ENCODE peak calls at places on chromosomes 2 and 18, in four cellular contexts. One of them, this sample, is unnamed.

GRCh38 chr18:47175895-47176575 is at the start of gene IER3IP1:
- DNase-seq in GM12878: peak
- DNase-seq in HEK293T: peak
- DNase-seq in HepG2: peak
- DNase-seq in this sample: peak

GRCh38 chr2:29062371-29062770 is 12.0 kb downstream of the PCARE start:
- DNase-seq in GM12878: no peak
- DNase-seq in HEK293T: no peak
- DNase-seq in HepG2: no peak
- DNase-seq in this sample: no peak

GRCh38 chr2:110958720-110959119 is 162.0 kb upstream of the BCL2L11 start:
- DNase-seq in GM12878: no peak
- DNase-seq in HEK293T: no peak
- DNase-seq in HepG2: no peak
- DNase-seq in this sample: no peak

GRCh38 chr2:207115715-207116364 is 49.9 kb downstream of the KLF7 start:
- DNase-seq in GM12878: no peak
- DNase-seq in HEK293T: no peak
- DNase-seq in HepG2: no peak
- DNase-seq in this sample: no peak

GRCh38 chr2:38722271-38723115 is 28.7 kb downstream of the SRSF7 start:
- DNase-seq in GM12878: no peak
- DNase-seq in HEK293T: no peak
- DNase-seq in HepG2: no peak
- DNase-seq in this sample: no peak

GRCh38 chr2:178517496-178517895 is 37.2 kb downstream of the PLEKHA3 start:
- DNase-seq in GM12878: no peak
- DNase-seq in HEK293T: no peak
- DNase-seq in HepG2: no peak
- DNase-seq in this sample: no peak

GRCh38 chr18:3081558-3081957 is 68.6 kb upstream of the LPIN2 start:
- DNase-seq in GM12878: no peak
- DNase-seq in HEK293T: no peak
- DNase-seq in HepG2: no peak
- DNase-seq in this sample: no peak

GRCh38 chr2:221104391-221104811 is 467.7 kb downstream of the EPHA4 start:
- DNase-seq in GM12878: no peak
- DNase-seq in HEK293T: no peak
- DNase-seq in HepG2: no peak
- DNase-seq in this sample: no peak

GRCh38 chr18:63100626-63100900 is 219.0 kb downstream of the BCL2 start:
- DNase-seq in GM12878: no peak
- DNase-seq in HEK293T: no peak
- DNase-seq in HepG2: no peak
- DNase-seq in this sample: no peak

GRCh38 chr2:112257575-112257974 is 2.7 kb upstream of the ZC3H8 start:
- DNase-seq in GM12878: no peak
- DNase-seq in HEK293T: no peak
- DNase-seq in HepG2: no peak
- DNase-seq in this sample: no peak

GRCh38 chr2:128202791-128203190 is 111.8 kb downstream of the UGGT1 start:
- DNase-seq in GM12878: no peak
- DNase-seq in HEK293T: no peak
- DNase-seq in HepG2: no peak
- DNase-seq in this sample: no peak

DNA sequence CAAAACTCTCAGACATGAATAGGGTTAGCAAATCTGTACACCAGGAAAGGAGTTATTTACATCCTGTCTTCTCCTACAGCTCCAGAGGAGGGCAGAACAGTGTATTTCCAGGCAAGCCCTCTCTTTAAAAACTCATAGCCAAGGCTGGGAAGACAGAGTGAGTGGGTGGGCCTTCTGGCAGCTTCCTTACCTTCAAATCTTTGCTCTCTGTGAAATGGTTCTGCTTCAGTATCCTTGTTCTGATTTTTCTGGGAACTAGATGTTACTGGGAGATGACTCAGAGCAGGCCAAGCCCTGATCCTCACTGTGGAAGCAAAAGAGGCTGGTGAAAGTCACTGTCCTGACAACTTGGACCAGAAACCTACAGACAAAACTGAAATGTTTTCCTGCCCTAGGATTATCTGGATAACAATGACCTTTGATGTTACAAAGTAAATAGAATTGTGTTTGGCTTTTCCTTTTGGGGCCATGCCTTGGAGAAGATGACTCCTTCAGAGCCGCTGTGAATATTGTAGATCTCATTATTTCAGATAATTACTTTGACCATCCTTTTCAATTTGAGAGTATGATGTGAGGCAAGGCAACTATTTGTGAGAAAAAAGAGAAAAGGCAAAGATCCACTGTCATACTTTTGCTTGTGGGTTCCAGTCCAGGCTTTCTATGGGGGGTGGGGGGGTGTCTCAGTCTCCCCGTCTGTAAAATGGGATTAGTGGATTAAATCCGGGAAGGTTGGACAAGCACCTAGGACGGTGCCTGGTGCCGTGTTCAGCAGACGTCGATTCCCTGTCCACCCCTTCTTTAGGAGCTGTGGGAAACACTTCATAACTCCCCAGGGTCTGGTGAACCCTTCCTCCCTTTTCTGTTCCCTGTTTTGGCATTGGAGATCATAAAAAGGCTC is 644 bp upstream of the QPCT start:
- DNase-seq in GM12878: no peak
- DNase-seq in HEK293T: peak
- DNase-seq in HepG2: peak
- DNase-seq in this sample: no peak
- TF ChIP-seq FOXK2 in GM12878: no peak
- TF ChIP-seq FOXK2 in HEK293T: no peak
- TF ChIP-seq FOXK2 in HepG2: no peak
- TF ChIP-seq FOXK2 in this sample: no peak

DNA sequence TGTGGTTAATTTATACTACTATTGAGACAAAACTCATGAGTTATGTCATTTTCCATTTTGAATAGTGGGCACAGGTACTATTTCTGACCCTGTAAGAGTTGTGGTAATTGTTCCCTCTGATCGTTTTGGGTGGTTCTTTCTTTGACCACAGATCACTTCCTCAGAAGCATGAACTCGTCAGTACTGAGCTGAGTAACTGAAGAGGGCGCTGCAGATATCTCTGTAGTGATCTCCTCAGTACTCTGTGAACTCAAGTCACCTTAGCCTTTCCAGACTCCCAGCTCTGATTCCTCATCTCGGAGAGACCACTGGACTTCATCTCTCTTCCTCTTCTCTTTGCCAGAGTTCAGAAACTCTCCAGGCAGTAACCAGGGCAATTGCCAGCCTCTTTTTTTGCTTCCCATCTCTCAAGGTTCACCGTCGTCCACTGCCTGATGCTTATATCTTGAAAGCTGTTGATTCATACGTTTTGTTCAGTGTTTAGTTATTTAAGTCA is 9.4 kb upstream of the IL1RL1 start:
- DNase-seq in GM12878: peak
- DNase-seq in HEK293T: peak
- DNase-seq in HepG2: no peak
- DNase-seq in this sample: no peak
- TF ChIP-seq FOXK2 in GM12878: no peak
- TF ChIP-seq FOXK2 in HEK293T: no peak
- TF ChIP-seq FOXK2 in HepG2: no peak
- TF ChIP-seq FOXK2 in this sample: no peak

GRCh38 chr2:130842770-130843169 is 6.1 kb downstream of the ARHGEF4 start:
- DNase-seq in GM12878: no peak
- DNase-seq in HEK293T: no peak
- DNase-seq in HepG2: no peak
- DNase-seq in this sample: no peak

GRCh38 chr2:130841741-130842365 is 5.1 kb downstream of the ARHGEF4 start:
- DNase-seq in GM12878: no peak
- DNase-seq in HEK293T: no peak
- DNase-seq in HepG2: no peak
- DNase-seq in this sample: no peak

GRCh38 chr2:130837811-130838565 is 1.3 kb downstream of the ARHGEF4 start:
- DNase-seq in GM12878: no peak
- DNase-seq in HEK293T: no peak
- DNase-seq in HepG2: no peak
- DNase-seq in this sample: no peak

GRCh38 chr2:130839011-130839780 is 2.5 kb downstream of the ARHGEF4 start:
- DNase-seq in GM12878: no peak
- DNase-seq in HEK293T: no peak
- DNase-seq in HepG2: no peak
- DNase-seq in this sample: no peak

GRCh38 chr2:130840506-130840905 is 3.8 kb downstream of the ARHGEF4 start:
- DNase-seq in GM12878: no peak
- DNase-seq in HEK293T: no peak
- DNase-seq in HepG2: no peak
- DNase-seq in this sample: no peak
- TF ChIP-seq FOXK2 in GM12878: no peak
- TF ChIP-seq FOXK2 in HEK293T: no peak
- TF ChIP-seq FOXK2 in HepG2: no peak
- TF ChIP-seq FOXK2 in this sample: no peak

DNA sequence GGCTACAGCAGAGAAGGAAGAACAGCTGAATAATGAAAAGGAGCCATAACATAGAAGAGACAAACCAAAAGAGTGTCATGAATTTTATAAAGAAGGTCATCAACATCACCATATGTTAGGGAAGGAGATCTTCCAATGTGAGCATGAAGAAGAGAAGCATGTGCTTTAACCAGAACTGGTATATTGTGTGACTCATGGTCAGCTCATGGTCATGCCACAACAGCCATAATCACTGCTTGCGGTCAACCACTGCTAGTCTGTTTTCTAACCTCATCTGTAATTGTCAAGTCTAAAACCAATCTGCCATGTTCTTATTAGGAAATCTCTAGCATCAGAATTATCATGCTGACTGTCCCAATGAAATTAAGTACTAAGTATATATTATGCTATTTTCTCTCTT is 204.1 kb upstream of the VRK2 start:
- DNase-seq in GM12878: no peak
- DNase-seq in HEK293T: no peak
- DNase-seq in HepG2: no peak
- DNase-seq in this sample: no peak
- TF ChIP-seq FOXK2 in GM12878: no peak
- TF ChIP-seq FOXK2 in HEK293T: no peak
- TF ChIP-seq FOXK2 in HepG2: no peak
- TF ChIP-seq FOXK2 in this sample: no peak

DNA sequence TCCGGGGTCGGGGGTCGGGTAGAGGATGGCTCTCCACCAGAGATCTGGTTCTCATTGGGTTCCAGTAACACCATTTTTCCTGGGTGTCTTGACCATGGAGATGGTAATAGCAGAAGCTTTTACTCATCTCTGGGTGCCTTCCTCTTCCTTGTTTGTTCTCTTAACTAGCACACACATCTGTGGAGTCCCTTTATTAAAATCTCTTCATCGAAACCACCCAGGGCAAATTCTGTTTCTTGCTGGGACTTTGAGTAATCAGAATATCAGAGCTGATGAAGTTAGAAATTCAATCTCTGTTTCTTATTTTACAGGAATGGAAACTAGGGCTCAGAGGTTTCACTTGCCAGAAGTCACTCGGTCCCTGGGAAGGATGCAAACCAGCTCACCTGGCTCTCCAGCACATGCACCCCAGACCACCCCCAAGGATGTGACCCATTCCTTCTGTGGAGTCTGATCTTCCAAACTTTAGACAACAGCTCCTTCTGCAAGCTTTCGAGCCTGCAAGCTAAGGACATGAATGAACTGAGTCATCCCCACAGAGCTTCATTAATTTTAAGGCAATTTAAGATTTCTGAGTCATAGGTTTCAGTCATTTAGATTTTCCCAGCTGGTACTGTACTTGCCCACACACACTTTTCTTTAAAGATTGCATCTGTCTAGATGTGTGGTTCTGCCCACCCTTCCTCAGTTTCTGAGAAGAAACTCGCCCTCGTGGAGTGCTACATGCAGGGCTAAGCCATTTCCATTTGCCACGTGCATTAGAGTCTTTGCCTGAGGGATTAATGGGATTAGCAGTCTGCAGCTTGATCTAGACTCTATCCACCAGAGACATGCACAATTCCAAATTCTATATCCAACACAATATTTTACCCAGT is 14.7 kb upstream of the TRIB2 start:
- DNase-seq in GM12878: no peak
- DNase-seq in HEK293T: no peak
- DNase-seq in HepG2: no peak
- DNase-seq in this sample: no peak
- TF ChIP-seq FOXK2 in GM12878: no peak
- TF ChIP-seq FOXK2 in HEK293T: no peak
- TF ChIP-seq FOXK2 in HepG2: no peak
- TF ChIP-seq FOXK2 in this sample: no peak